ENCODE peak calls at places on chromosomes 7 and 10, in four cellular contexts. B is HCT116, V is psoas muscle, Q is left ventricle myocardium inferior. T is an unnamed sample.

GRCh38 chr7:35253680-35254495 is at the start of gene TBX20:
- DNase-seq in B (no peak), V (peak), Q (peak), T (peak)

GRCh38 chr10:63481815-63482421 is 16.1 kb upstream of the JMJD1C start:
- DNase-seq in V (no peak), B (no peak), Q (no peak), T (no peak)

GRCh38 chr10:88966785-88967184 is 14.2 kb upstream of the ACTA2 start:
- DNase-seq in B (no peak), Q (peak), V (peak), T (no peak)

GRCh38 chr7:31416381-31416780 is 75.9 kb upstream of the NEUROD6 start:
- DNase-seq in V (no peak), B (no peak), Q (no peak), T (no peak)

GRCh38 chr10:3066317-3066931 is 924 bp upstream of the PFKP start:
- DNase-seq in V (no peak), B (no peak), Q (no peak), T (no peak)

GRCh38 chr7:130732980-130733865 is 784 bp downstream of the KLF14 start:
- DNase-seq in B (peak), Q (peak), V (peak), T (no peak)

GRCh38 chr10:120479506-120479905 is 22.5 kb downstream of the PLPP4 start:
- DNase-seq in V (no peak), Q (no peak), B (no peak), T (no peak)

GRCh38 chr10:88184543-88185297 is 321.3 kb downstream of the PTEN start:
- DNase-seq in Q (no peak), B (no peak), V (no peak), T (no peak)

GRCh38 chr10:26448706-26449435 is 10.7 kb downstream of the APBB1IP start:
- DNase-seq in V (no peak), Q (no peak), B (no peak), T (no peak)

GRCh38 chr7:30525409-30525808 is 20.8 kb upstream of the GGCT start:
- DNase-seq in Q (no peak), B (no peak), V (no peak), T (no peak)

GRCh38 chr10:121077331-121077730 is 226.2 kb downstream of the WDR11 start:
- DNase-seq in B (no peak), V (no peak), Q (peak), T (peak)

GRCh38 chr7:3533040-3533439 is 232.0 kb downstream of the SDK1 start:
- DNase-seq in Q (no peak), V (no peak), B (no peak), T (no peak)

GRCh38 chr7:24972991-24973390 is 7.0 kb downstream of the OSBPL3 start:
- DNase-seq in V (no peak), Q (no peak), B (no peak), T (peak)

GRCh38 chr10:112804036-112804435 is 146.0 kb upstream of the TCF7L2 start:
- DNase-seq in Q (no peak), B (no peak), V (no peak), T (no peak)

GRCh38 chr10:133009218-133009954 is 67.0 kb upstream of the CFAP46 start:
- DNase-seq in Q (peak), B (no peak), V (peak), T (no peak)

GRCh38 chr7:30648744-30649540 is 33.3 kb downstream of the CRHR2 start:
- DNase-seq in B (no peak), V (no peak), Q (no peak), T (no peak)

GRCh38 chr10:132202070-132202970 is 15.6 kb downstream of the DPYSL4 start:
- DNase-seq in B (no peak), V (no peak), Q (no peak), T (no peak)

GRCh38 chr7:44283381-44284211 is 41.8 kb downstream of the CAMK2B start:
- DNase-seq in B (no peak), Q (peak), V (peak), T (no peak)

GRCh38 chr7:151875862-151876111 is 1.1 kb downstream of the PRKAG2 start:
- DNase-seq in V (no peak), Q (no peak), B (no peak), T (peak)

GRCh38 chr10:67818323-67818722 is 19.7 kb downstream of the DNAJC12 start:
- DNase-seq in V (no peak), Q (no peak), B (no peak), T (peak)

GRCh38 chr10:87618470-87619423 is 40.9 kb upstream of the PAPSS2 start:
- DNase-seq in B (no peak), V (no peak), Q (no peak), T (no peak)

GRCh38 chr7:139871820-139872219 is 42.8 kb downstream of the TBXAS1 start:
- DNase-seq in V (no peak), B (no peak), Q (no peak), T (peak)

GRCh38 chr7:4836206-4836661 is 25.6 kb downstream of the PAPOLB start:
- DNase-seq in Q (no peak), V (no peak), B (no peak), T (no peak)

GRCh38 chr7:113892818-113893217 is 26.0 kb downstream of the PPP1R3A start:
- DNase-seq in V (no peak), B (no peak), Q (no peak), T (no peak)

GRCh38 chr10:51523440-51523839 is 176.0 kb downstream of the CSTF2T start:
- DNase-seq in B (no peak), V (no peak), Q (no peak), T (no peak)

GRCh38 chr7:75878769-75879596 is at the start of gene RHBDD2:
- DNase-seq in B (peak), V (peak), Q (peak), T (peak)

GRCh38 chr10:70433581-70434280 is 7.8 kb downstream of the NODAL start:
- DNase-seq in V (no peak), Q (no peak), B (no peak), T (no peak)

GRCh38 chr7:82444220-82445049 is 858 bp upstream of the CACNA2D1 start:
- DNase-seq in Q (no peak), V (no peak), B (no peak), T (no peak)

GRCh38 chr10:6203331-6204062 is 765 bp downstream of the PFKFB3 start:
- DNase-seq in Q (peak), B (no peak), V (peak), T (peak)

GRCh38 chr7:78783179-78783962 is 670.1 kb downstream of the MAGI2 start:
- DNase-seq in Q (no peak), B (no peak), V (no peak), T (no peak)

GRCh38 chr7:141928147-141928894 is 12.1 kb downstream of the OR9A4 start:
- DNase-seq in V (no peak), Q (no peak), B (no peak), T (no peak)

GRCh38 chr10:118832242-118832651 is 77.5 kb upstream of the CACUL1 start:
- DNase-seq in Q (peak), V (peak), B (no peak), T (no peak)

GRCh38 chr10:118823256-118823907 is 68.6 kb upstream of the CACUL1 start:
- DNase-seq in V (no peak), Q (no peak), B (no peak), T (no peak)

GRCh38 chr10:118827466-118828155 is 72.8 kb upstream of the CACUL1 start:
- DNase-seq in Q (no peak), V (no peak), B (no peak), T (no peak)
- TF ChIP-seq CTCF in Q (no peak), V (no peak), B (peak), T (peak)

DNA sequence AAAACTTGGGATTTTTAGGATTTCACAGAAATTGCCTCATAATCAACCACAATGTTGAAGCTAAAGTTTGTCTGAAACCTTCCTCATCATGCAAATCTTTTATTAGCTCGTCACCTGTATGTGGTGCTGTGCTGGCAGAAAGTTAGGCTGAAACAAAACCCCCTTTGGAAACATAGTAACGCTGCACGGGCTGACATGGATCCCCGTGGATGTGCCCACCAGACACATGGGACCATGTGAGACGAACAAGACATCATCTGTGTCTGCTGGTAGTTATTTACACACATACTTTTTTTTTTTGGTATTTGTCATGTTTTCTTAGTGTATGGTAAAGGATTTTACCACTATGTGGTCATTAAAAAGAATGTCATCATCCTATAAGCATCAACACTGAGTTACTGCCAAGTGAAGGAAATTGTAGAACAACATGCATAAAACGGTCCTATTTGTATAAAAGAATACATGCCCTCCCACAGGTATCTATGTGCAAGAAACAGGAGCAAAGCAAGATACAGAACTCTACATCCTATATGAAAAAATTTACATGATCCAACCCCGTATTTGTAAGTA is 113.5 kb upstream of the AFAP1L2 start:
- DNase-seq in B (no peak), V (no peak), Q (no peak), T (no peak)
- H3K4me3 ChIP-seq in B (no peak), V (no peak), Q (no peak), T (no peak)

GRCh38 chr7:1670894-1671875 is 1.1 kb downstream of the ELFN1 start:
- DNase-seq in B (no peak), V (peak), Q (no peak), T (no peak)

GRCh38 chr7:1669954-1670893 is at the start of gene ELFN1:
- DNase-seq in Q (no peak), B (no peak), V (peak), T (no peak)

GRCh38 chr7:1673581-1674102 is 3.6 kb downstream of the ELFN1 start:
- DNase-seq in Q (no peak), B (no peak), V (peak), T (no peak)

GRCh38 chr7:1672851-1673486 is 2.9 kb downstream of the ELFN1 start:
- DNase-seq in B (no peak), V (peak), Q (no peak), T (no peak)

GRCh38 chr7:1671876-1672451 is 1.9 kb downstream of the ELFN1 start:
- DNase-seq in Q (no peak), V (peak), B (no peak), T (no peak)
- TF ChIP-seq CTCF in Q (no peak), V (no peak), B (no peak), T (no peak)

DNA sequence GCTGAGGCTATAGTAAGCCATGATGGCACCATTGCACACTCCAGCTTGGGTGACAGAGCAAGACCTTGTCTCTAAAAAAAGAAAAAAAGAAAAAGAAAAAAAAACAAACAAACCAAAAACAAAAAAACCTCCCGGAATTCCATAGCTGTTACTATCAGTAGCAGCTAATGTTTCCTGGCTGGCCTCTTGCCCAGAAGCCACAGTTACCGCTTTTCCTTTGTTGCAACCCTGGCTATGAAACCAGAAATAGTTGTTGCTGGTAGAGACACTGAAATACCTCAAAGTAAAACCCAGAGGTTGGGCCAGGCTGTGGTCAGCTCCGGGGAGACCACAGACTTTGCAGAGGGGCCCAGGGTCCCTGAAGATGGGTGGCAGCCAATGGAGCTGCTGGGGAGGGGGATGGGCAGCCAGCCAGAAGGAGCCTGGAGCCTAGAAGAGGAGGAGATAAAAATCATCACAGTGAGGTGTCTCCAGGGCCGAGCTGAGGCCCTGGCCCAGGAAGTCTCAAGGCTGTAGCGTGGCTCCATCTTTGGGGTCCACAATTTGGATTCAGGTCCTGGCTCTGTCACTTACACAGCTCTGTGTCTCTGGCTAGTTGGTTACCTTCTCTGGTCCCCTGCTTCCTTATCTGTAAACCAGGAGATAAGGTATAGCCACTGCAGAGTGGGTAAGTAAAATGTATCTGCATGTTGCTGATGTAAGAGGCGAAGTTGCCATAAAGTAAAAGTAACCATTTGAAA is 3.4 kb upstream of the CHST12 start:
- DNase-seq in Q (peak), V (peak), B (no peak), T (peak)
- H3K4me3 ChIP-seq in Q (peak), V (no peak), B (peak), T (no peak)

DNA sequence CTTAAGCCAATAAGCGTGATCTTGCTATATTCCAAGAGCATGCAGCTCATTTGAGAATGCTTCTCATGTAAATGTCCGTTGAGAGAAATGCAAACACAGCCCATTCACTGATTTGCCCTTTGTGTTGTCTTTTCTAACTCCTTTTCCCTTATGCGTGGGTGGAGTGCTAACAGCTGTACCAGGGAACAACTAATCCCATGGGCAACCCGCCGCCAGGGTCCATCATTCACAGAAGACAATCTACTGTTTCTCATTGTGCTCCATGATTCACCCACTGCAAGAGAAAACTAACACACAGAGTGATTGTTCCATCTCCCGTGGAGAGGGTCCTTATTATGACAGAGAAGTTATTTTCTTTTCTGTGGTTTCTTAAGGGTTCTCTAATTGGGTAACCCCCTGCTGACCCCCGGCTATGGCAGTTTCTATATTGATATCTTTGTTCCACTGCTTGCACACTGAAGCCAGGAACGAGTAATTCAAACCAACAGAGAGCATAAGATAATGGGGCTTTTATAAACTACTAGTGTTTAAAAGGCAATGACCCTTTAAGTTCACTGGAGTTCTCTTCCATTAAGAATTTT is 298.7 kb downstream of the BAMBI start:
- DNase-seq in V (no peak), B (no peak), Q (no peak), T (peak)
- TF ChIP-seq CTCF in V (no peak), B (no peak), Q (no peak), T (no peak)

DNA sequence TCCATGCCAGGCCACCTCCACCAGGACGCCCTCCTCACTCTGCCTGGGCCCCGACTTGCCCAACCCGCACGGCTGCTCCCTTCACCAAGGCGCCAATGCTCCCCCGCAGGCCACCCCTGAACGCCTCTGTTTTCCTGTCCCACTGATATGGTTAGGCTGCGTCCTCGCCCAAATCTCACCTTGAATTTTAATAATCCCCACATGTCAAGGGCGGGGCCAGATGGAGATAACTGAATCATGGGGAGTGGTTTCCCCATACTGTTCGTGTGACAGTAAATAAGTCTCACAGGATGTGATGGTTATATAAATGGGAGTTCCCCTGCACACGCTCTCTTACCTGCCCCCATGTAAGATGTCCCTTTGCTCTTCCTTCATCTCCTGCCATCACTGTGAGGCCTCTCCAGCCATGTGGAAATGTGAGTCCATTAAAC is 29.8 kb downstream of the RSU1 start:
- DNase-seq in Q (no peak), V (no peak), B (no peak), T (no peak)
- H3K4me3 ChIP-seq in Q (no peak), V (no peak), B (no peak), T (no peak)

DNA sequence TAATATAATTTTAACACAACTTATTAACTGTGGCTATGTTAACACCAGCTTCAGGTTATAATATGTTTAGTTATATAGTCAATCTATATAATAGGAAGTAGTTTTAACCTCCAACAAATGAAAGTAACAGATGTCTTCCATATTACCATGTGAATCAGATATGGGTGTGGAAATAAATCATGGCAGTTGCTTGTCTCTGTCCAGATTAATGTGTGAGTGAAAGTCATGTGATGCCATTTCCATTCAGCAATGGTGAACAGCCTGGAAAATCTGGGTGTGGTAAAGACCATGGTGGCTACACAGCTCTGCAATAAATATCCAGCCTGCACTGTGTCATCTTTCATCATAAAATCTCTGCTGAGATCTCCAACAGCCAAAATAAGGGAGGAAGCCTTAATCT is 27.8 kb downstream of the HEPACAM2 start:
- DNase-seq in Q (no peak), B (no peak), V (no peak), T (no peak)
- TF ChIP-seq CTCF in Q (no peak), B (no peak), V (no peak), T (no peak)

DNA sequence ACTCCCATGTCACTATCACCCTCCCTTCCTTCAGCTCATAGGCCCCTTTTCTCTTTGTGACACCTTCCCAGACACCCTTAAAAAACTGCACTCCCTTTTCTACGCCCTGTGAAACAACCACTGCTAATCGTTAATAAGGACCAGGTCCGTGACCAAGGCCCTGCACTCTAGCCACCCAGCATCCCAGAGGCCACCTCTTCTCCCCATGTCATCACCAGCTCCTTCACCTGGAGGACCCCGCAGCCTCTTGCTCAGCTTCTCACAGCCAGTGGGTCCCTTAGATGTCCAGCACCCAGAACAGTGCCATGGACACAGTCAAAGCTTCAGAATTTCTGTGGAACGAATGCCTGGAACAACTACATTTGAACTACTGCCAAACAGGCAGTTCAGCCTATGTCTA is 2.3 kb downstream of the PARD3 start:
- DNase-seq in B (no peak), V (no peak), Q (no peak), T (no peak)
- H3K4me3 ChIP-seq in B (no peak), V (peak), Q (peak), T (no peak)

GRCh38 chr7:21526007-21526406 is 16.8 kb upstream of the DNAH11 start:
- DNase-seq in B (peak), Q (no peak), V (no peak), T (no peak)
- TF ChIP-seq CTCF in B (peak), Q (peak), V (peak), T (peak)

DNA sequence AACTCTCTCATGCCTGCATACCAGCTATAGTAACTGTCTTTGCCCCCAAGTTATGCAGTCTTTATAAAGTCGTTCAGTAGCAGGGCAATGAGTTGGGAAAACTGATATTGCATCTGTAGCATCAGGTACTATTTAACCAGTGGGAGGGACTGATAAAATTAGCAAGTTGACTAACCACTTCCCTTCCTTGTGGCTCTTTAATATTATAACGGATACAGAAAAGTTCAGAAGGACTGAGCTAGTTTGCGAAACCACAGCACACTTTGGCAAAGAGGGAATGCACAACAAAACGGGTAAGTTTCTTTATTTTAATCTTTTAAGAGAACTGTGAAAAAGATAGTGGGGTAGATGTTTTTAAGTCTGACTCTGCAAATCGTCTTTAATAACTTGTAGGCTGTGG is 205.3 kb upstream of the HDAC9 start:
- DNase-seq in B (no peak), Q (no peak), V (no peak), T (no peak)
- H3K4me3 ChIP-seq in B (no peak), Q (peak), V (peak), T (no peak)